ENCODE peak calls at places on chromosomes 4 and X, in nine cellular contexts. O is GM03348, C is GM19239, D is WTC11, R is RPMI7951, F is esophagus muscularis mucosa, P is cerebellum, J is SHP77, N is hippocampal formation. E is an unnamed sample.

GRCh38 chrX:139924069-139924695 is 8.7 kb downstream of the ATP11C start:
- DNase-seq in O (no peak), C (no peak), D (no peak), R (no peak), F (no peak), P (no peak), J (no peak), N (no peak), E (no peak)

GRCh38 chr4:167544391-167544790 is 310.1 kb upstream of the SPOCK3 start:
- DNase-seq in O (no peak), C (no peak), D (no peak), R (no peak), F (no peak), P (no peak), J (no peak), N (no peak), E (no peak)

GRCh38 chr4:140851032-140851636 is 94.9 kb upstream of the TBC1D9 start:
- DNase-seq in O (peak), C (peak), D (peak), R (peak), F (no peak), P (peak), J (peak), N (no peak), E (peak)

GRCh38 chr4:123452585-123452984 is 56.0 kb downstream of the SPRY1 start:
- DNase-seq in O (peak), C (no peak), D (no peak), R (peak), F (no peak), P (peak), J (peak), N (peak), E (no peak)

GRCh38 chrX:72262077-72262476 is 15.0 kb downstream of the RPS4X start:
- DNase-seq in O (no peak), C (no peak), D (no peak), R (peak), F (no peak), P (no peak), J (no peak), N (no peak), E (no peak)

GRCh38 chrX:16838202-16839066 is 31.7 kb downstream of the RBBP7 start:
- DNase-seq in O (peak), C (no peak), D (no peak), R (peak), F (no peak), P (peak), J (no peak), N (no peak), E (no peak)

GRCh38 chr4:73344106-73344505 is 60.0 kb upstream of the ALB start:
- DNase-seq in O (no peak), C (no peak), D (no peak), R (no peak), F (no peak), P (no peak), J (no peak), N (no peak), E (no peak)

GRCh38 chrX:9464435-9465371 is at the start of gene TBL1X:
- DNase-seq in O (peak), C (peak), D (peak), R (peak), F (no peak), P (peak), J (peak), N (peak), E (peak)

GRCh38 chr4:15336410-15337184 is 91.2 kb upstream of the C1QTNF7 start:
- DNase-seq in O (peak), C (no peak), D (no peak), R (peak), F (no peak), P (no peak), J (no peak), N (no peak), E (no peak)

GRCh38 chr4:34644716-34645115 is 1599.6 kb downstream of the ARAP2 start:
- DNase-seq in O (no peak), C (no peak), D (no peak), R (no peak), F (no peak), P (no peak), J (no peak), N (no peak), E (no peak)

GRCh38 chrX:111095974-111096870 is at the start of gene PAK3:
- DNase-seq in O (peak), C (no peak), D (peak), R (peak), F (no peak), P (peak), J (peak), N (peak), E (peak)

GRCh38 chr4:153479118-153479517 is 13.0 kb downstream of the TMEM131L start:
- DNase-seq in O (no peak), C (no peak), D (no peak), R (no peak), F (no peak), P (no peak), J (no peak), N (no peak), E (no peak)

GRCh38 chr4:71406459-71406963 is 67.7 kb downstream of the SLC4A4 start:
- DNase-seq in O (peak), C (no peak), D (no peak), R (no peak), F (no peak), P (no peak), J (no peak), N (no peak), E (no peak)

E was measured in T47D.